ENCODE peak calls at places on chromosomes 11 and 22, in five cellular contexts. M, C, O, H and K are unnamed samples.

GRCh38 chr11:92859290-92859689 is 110.2 kb upstream of the MTNR1B start:
- DNase-seq in M (no peak), C (no peak), O (no peak), H (no peak), K (no peak)

GRCh38 chr22:35728639-35729308 is 11.1 kb downstream of the APOL5 start:
- DNase-seq in M (no peak), C (peak), O (no peak), H (no peak), K (no peak)

GRCh38 chr11:132278801-132279574 is 908.6 kb downstream of the NTM start:
- DNase-seq in M (no peak), C (peak), O (no peak), H (no peak), K (no peak)

GRCh38 chr11:130282111-130282510 is 32.6 kb downstream of the ZBTB44 start:
- DNase-seq in M (no peak), C (no peak), O (no peak), H (no peak), K (no peak)

GRCh38 chr11:62602141-62603071 is 741 bp upstream of the MTA2 start:
- DNase-seq in M (no peak), C (peak), O (no peak), H (peak), K (peak)

GRCh38 chr11:104837969-104838639 is 60.2 kb downstream of the CASP12 start:
- DNase-seq in M (no peak), C (no peak), O (no peak), H (no peak), K (no peak)

GRCh38 chr11:92528051-92528450 is 303.4 kb downstream of the FAT3 start:
- DNase-seq in M (no peak), C (no peak), O (no peak), H (no peak), K (no peak)

GRCh38 chr11:12727556-12728070 is 53.4 kb downstream of the TEAD1 start:
- DNase-seq in M (no peak), C (no peak), O (no peak), H (no peak), K (no peak)

GRCh38 chr11:118841469-118842222 is 42.0 kb upstream of the CXCR5 start:
- DNase-seq in M (no peak), C (peak), O (no peak), H (no peak), K (no peak)

GRCh38 chr11:12377824-12378593 is 638 bp downstream of the PARVA start:
- DNase-seq in M (peak), C (peak), O (peak), H (peak), K (peak)

GRCh38 chr11:128527046-128527445 is 60.3 kb downstream of the ETS1 start:
- DNase-seq in M (no peak), C (no peak), O (peak), H (no peak), K (no peak)

GRCh38 chr22:37182101-37182948 is 5.7 kb downstream of the C1QTNF6 start:
- DNase-seq in M (no peak), C (no peak), O (no peak), H (no peak), K (no peak)

GRCh38 chr11:45157247-45158209 is 11.1 kb downstream of the PRDM11 start:
- DNase-seq in M (no peak), C (no peak), O (no peak), H (no peak), K (peak)

GRCh38 chr11:61700221-61700620 is 20.0 kb downstream of the DAGLA start:
- DNase-seq in M (no peak), C (peak), O (no peak), H (no peak), K (no peak)

GRCh38 chr11:118622376-118623290 is 15.2 kb downstream of the PHLDB1 start:
- DNase-seq in M (no peak), C (no peak), O (no peak), H (peak), K (no peak)

GRCh38 chr11:73187854-73188253 is 30.2 kb upstream of the P2RY2 start:
- DNase-seq in M (no peak), C (no peak), O (no peak), H (no peak), K (no peak)

GRCh38 chr11:44623716-44624491 is 58.4 kb downstream of the CD82 start:
- DNase-seq in M (peak), C (no peak), O (peak), H (peak), K (peak)

GRCh38 chr22:44930016-44930710 is 79.6 kb downstream of the PHF21B start:
- DNase-seq in M (no peak), C (no peak), O (no peak), H (no peak), K (no peak)

GRCh38 chr11:77658213-77659013 is 20.8 kb upstream of the CLNS1A start:
- DNase-seq in M (no peak), C (no peak), O (no peak), H (no peak), K (no peak)

GRCh38 chr22:38953577-38954413 is 3.6 kb upstream of the APOBEC3A start:
- DNase-seq in M (no peak), C (peak), O (no peak), H (no peak), K (no peak)

GRCh38 chr22:46201059-46201757 is 48.9 kb downstream of the CDPF1 start:
- DNase-seq in M (no peak), C (peak), O (no peak), H (no peak), K (no peak)

GRCh38 chr11:112958670-112959069 is 2.5 kb upstream of the NCAM1 start:
- DNase-seq in M (no peak), C (no peak), O (no peak), H (no peak), K (no peak)

DNA sequence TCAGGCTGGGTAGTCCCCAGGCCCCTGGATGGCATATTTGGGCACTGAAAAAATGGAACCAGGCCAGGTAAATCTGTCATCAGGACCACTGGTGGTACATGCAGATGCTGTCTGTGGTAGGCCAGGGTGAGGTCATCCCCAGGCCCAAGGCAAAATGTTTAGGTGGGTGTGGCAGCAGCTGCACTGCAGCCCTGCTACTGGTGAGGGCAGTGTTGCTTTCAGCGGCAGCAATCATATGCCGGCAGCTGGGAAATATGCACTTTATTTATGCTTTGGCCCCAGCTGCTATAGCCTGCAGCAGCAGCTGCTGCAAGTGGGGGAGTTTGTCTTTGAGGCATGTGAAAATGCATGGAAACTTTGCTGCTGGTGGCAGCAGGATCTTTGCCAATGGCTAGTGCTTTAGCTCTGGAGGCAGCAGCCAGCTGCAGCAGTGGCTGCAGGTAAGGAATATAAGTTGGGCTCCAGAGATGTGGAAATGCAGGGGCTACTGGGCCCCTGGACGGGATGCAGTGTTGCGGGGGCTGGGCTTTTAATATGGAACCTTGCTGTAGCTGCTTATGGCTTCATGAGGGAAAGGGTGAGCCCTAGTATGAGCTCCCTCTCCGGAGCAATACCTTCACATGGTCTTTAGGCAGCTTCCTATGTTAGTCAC is 365.7 kb upstream of the CADM1 start:
- DNase-seq in M (no peak), C (peak), O (no peak), H (no peak), K (no peak)
- TF ChIP-seq CTCF in M (peak), C (no peak), O (peak), H (peak), K (no peak)

DNA sequence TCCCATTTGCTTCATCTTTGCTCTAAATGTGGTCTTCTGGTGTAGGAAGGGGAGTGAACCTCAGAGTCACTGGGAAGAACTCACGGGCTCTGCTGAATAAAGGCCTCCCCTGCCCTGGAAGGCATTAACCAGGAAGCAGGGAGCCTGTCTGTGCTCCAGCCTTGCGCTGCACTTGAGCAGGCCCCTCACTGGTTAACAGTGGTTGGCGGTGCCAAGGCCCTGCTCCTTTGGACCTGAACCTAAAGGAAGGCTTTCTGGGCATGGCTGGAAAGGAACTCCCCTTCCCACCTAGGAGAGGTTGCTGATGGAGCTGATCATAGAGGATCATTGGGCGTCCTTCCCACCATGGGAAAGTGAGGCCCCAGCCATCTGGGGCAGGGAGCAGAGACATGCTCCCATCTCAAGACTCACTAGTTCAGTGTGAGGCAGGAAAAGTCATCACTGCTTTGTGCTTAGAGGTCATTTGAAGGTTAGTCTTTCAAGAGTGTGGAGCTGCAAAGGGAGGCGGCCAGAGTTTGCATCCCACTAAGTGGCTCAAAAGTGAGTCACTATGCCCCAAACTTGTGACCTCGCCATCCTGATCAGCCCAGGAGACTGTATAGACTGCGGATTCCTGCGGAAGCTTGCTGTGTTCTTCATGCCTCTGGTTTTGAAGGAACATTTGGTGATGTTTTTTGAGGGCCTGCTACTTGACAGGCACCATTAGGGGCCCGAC is 50.4 kb downstream of the DBX1 start:
- DNase-seq in M (no peak), C (no peak), O (no peak), H (no peak), K (no peak)
- TF ChIP-seq CTCF in M (no peak), C (no peak), O (no peak), H (no peak), K (no peak)

GRCh38 chr11:69598147-69598546 is 42.8 kb upstream of the CCND1 start:
- DNase-seq in M (no peak), C (peak), O (no peak), H (no peak), K (peak)
- TF ChIP-seq CTCF in M (peak), C (no peak), O (peak), H (peak), K (no peak)

GRCh38 chr11:32615422-32615821 is 31.8 kb downstream of the EIF3M start:
- DNase-seq in M (no peak), C (no peak), O (no peak), H (no peak), K (no peak)
- TF ChIP-seq CTCF in M (peak), C (no peak), O (no peak), H (peak), K (no peak)

DNA sequence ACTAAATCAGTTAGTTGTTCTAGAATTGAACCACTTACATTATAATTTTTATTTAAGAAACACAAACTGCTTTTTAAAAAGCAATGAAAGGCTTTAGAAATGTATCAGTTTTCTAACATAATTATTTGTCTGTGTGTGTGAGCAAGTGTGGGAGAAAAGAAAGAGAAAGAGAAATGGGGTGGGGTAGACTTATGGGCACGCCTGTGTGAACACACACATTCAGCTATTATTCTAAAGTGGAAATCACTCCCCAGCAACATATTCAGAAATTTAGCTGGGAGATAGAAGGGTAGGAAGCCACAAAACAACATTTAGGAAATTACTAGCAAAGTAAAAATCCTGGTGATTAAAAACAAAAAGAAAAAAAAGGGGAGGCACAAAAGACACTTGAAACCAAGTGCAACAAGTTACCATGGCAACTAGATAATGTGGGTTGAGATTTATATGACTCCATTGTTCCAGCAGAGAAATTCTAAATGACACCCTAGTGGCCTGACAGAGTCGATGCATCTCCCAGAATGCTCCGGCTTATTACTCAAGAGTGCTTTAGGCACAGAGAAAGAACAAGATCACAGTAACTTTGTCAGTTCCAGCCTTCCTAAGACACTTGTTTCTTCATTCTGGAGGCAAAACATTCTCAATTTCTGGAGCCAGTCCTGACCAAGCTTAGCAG is 444.6 kb downstream of the DLG2 start:
- DNase-seq in M (no peak), C (peak), O (no peak), H (no peak), K (no peak)
- TF ChIP-seq CTCF in M (peak), C (no peak), O (peak), H (no peak), K (no peak)

GRCh38 chr11:125869526-125869925 is 17.9 kb upstream of the HYLS1 start:
- DNase-seq in M (no peak), C (no peak), O (no peak), H (no peak), K (no peak)

GRCh38 chr11:125872138-125872491 is 15.4 kb upstream of the HYLS1 start:
- DNase-seq in M (no peak), C (no peak), O (no peak), H (no peak), K (no peak)

GRCh38 chr11:125873881-125874555 is 13.4 kb upstream of the HYLS1 start:
- DNase-seq in M (no peak), C (no peak), O (no peak), H (no peak), K (no peak)

GRCh38 chr11:125874556-125875124 is 12.8 kb upstream of the HYLS1 start:
- DNase-seq in M (no peak), C (peak), O (no peak), H (peak), K (no peak)

DNA sequence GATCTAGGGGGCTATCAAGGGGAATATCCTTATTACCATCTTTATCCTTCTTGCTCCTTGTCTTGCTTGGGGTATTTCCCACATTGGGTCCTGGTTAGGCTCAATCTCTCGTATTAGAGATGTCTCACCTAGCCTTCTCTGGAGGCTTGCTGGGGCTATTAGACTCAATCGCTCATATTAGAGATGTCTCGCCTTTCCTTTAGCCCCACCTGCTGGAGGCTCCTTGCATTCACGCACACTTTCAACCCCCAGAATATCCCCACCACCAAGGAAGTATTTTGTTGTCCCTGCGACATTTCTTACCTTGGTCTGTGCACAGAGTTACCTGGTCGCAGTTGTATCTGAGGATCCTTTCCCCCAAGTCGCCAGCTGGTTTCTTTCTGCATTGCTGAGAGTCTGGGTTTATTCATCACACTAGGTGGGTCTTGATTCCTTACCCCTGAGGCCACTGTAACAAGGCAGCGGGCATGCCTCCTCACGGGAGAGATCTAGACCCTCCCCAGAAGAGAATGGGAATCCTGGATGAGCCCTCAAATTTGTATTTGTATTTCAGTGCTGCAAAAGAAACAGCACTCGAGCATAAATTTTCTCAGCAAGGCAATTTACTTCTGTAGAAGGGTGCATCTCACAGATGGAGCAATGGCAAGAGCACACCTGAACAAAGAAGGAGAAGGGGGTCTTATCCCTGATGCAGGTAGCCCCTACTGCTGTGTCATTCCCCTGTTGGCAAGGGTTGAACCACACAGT is 15.9 kb upstream of the HYLS1 start:
- DNase-seq in M (no peak), C (no peak), O (no peak), H (no peak), K (no peak)
- TF ChIP-seq CTCF in M (peak), C (no peak), O (peak), H (no peak), K (peak)

GRCh38 chr22:29837780-29838598 is at the start of gene ASCC2:
- DNase-seq in M (peak), C (peak), O (peak), H (peak), K (peak)
- TF ChIP-seq CTCF in M (no peak), C (no peak), O (no peak), H (no peak), K (no peak)